ENCODE peak calls at places on chromosomes 2 and 18, in five cellular contexts. D, G, R, C and O are unnamed samples.

GRCh38 chr2:69631402-69631801 is 12.1 kb downstream of the AAK1 start:
- DNase-seq in D (no peak), G (no peak), R (no peak), C (no peak), O (no peak)

GRCh38 chr2:211367711-211368110 is 811.3 kb downstream of the CPS1 start:
- DNase-seq in D (no peak), G (peak), R (no peak), C (no peak), O (no peak)

GRCh38 chr18:29711931-29712330 is 1330.6 kb downstream of the DSC3 start:
- DNase-seq in D (no peak), G (no peak), R (no peak), C (no peak), O (no peak)

GRCh38 chr2:160407393-160408204 is 86.0 kb downstream of the RBMS1 start:
- DNase-seq in D (peak), G (peak), R (peak), C (no peak), O (peak)

GRCh38 chr18:63331105-63331504 is 11.5 kb upstream of the BCL2 start:
- DNase-seq in D (no peak), G (no peak), R (no peak), C (no peak), O (no peak)

GRCh38 chr2:70440621-70441020 is 113.0 kb downstream of the TGFA start:
- DNase-seq in D (no peak), G (no peak), R (peak), C (no peak), O (no peak)

GRCh38 chr2:146417942-146418341 is 1426.9 kb upstream of the ACVR2A start:
- DNase-seq in D (no peak), G (no peak), R (no peak), C (no peak), O (no peak)

GRCh38 chr18:2536063-2536462 is 35.2 kb downstream of the METTL4 start:
- DNase-seq in D (no peak), G (peak), R (no peak), C (no peak), O (no peak)

GRCh38 chr2:59935005-59935404 is 618.4 kb downstream of the BCL11A start:
- DNase-seq in D (no peak), G (no peak), R (no peak), C (no peak), O (no peak)

GRCh38 chr2:52710810-52711618 is 1056.6 kb upstream of the CHAC2 start:
- DNase-seq in D (no peak), G (no peak), R (no peak), C (no peak), O (no peak)

GRCh38 chr2:110674620-110675555 is 3.0 kb downstream of the BUB1 start:
- DNase-seq in D (no peak), G (peak), R (no peak), C (peak), O (peak)

GRCh38 chr2:101704046-101704466 is 6.5 kb downstream of the MAP4K4 start:
- DNase-seq in D (no peak), G (peak), R (peak), C (no peak), O (peak)

GRCh38 chr18:65750421-65751144 is at the start of gene CDH7:
- DNase-seq in D (no peak), G (peak), R (no peak), C (no peak), O (peak)

GRCh38 chr2:52264488-52264887 is 1232.6 kb upstream of the NRXN1 start:
- DNase-seq in D (no peak), G (no peak), R (no peak), C (no peak), O (no peak)

GRCh38 chr2:86079981-86080911 is 25.4 kb downstream of the POLR1A start:
- DNase-seq in D (peak), G (peak), R (peak), C (peak), O (peak)

GRCh38 chr2:47485751-47486300 is 82.9 kb downstream of the MSH2 start:
- DNase-seq in D (no peak), G (peak), R (no peak), C (no peak), O (no peak)

GRCh38 chr2:237403024-237403882 is 10.7 kb downstream of the COL6A3 start:
- DNase-seq in D (no peak), G (peak), R (no peak), C (no peak), O (no peak)

GRCh38 chr18:42339324-42339723 is 384.3 kb downstream of the PIK3C3 start:
- DNase-seq in D (peak), G (peak), R (no peak), C (no peak), O (peak)

GRCh38 chr18:21851327-21851961 is 110.9 kb downstream of the MIB1 start:
- DNase-seq in D (no peak), G (no peak), R (no peak), C (no peak), O (peak)

GRCh38 chr2:229174794-229175529 is 96.1 kb downstream of the PID1 start:
- DNase-seq in D (no peak), G (peak), R (no peak), C (no peak), O (no peak)

GRCh38 chr2:217839073-217839749 is 163.6 kb downstream of the TNS1 start:
- DNase-seq in D (no peak), G (no peak), R (no peak), C (no peak), O (no peak)

GRCh38 chr18:61833978-61834377 is 58.8 kb downstream of the RNF152 start:
- DNase-seq in D (no peak), G (peak), R (no peak), C (no peak), O (no peak)

GRCh38 chr2:190408538-190409271 is 550 bp downstream of the MFSD6 start:
- DNase-seq in D (no peak), G (peak), R (peak), C (no peak), O (peak)

GRCh38 chr2:187869195-187869594 is 315.0 kb upstream of the TFPI start:
- DNase-seq in D (no peak), G (no peak), R (no peak), C (no peak), O (no peak)

GRCh38 chr2:172113617-172114016 is 10.9 kb upstream of the DLX2 start:
- DNase-seq in D (peak), G (peak), R (no peak), C (no peak), O (no peak)
- TF ChIP-seq CTCF in D (peak), G (no peak), R (peak), C (no peak), O (peak)

GRCh38 chr2:219443016-219443696 is 8.5 kb downstream of the SPEG start:
- DNase-seq in D (no peak), G (no peak), R (no peak), C (no peak), O (no peak)

GRCh38 chr2:219443697-219444023 is 9.0 kb downstream of the SPEG start:
- DNase-seq in D (no peak), G (no peak), R (no peak), C (no peak), O (no peak)

GRCh38 chr2:219440388-219441256 is 6.0 kb downstream of the SPEG start:
- DNase-seq in D (no peak), G (peak), R (no peak), C (no peak), O (no peak)

GRCh38 chr2:219442206-219443015 is 7.8 kb downstream of the SPEG start:
- DNase-seq in D (no peak), G (no peak), R (no peak), C (no peak), O (no peak)

DNA sequence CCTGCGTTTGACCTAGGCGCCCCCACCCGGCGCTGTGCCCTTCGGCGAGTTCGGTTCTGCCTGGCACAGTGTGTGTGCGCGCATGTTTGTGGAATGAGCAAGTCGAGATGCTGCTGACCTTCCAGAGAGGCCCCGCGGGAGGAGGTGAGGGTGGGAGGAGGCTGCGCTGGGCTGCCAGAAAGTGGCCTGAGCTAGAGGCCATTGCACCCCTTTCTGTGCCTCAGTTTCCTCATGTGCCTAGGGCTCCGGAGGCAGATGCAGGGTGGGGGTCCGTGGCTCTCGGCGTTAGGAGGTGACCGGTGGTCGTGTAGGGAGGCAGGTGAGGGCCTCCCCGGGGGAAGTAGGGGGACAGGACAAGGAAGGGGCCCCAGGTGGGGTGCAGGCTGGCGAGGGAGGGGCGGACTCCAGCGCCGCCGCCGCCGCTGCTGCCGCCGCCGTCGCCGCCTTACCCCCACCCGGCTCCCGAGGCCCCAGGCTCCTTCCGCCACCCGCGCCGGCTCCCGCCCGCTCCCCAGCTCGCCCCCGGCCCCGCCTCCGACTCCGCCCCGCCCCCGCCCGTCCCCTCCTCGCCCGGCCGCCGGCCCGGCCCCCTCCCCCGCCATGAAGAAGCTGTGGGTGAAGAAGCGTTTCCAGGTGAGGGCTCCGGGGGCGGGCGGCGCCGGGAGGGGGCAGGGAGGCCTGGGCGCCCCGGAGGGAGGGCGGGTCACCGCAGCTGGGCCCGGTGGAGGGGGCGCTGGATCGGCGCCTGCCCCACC is 7.0 kb downstream of the SPEG start:
- DNase-seq in D (no peak), G (peak), R (peak), C (no peak), O (peak)
- TF ChIP-seq EZH2 in D (no peak), G (peak), R (no peak), C (no peak), O (no peak)

DNA sequence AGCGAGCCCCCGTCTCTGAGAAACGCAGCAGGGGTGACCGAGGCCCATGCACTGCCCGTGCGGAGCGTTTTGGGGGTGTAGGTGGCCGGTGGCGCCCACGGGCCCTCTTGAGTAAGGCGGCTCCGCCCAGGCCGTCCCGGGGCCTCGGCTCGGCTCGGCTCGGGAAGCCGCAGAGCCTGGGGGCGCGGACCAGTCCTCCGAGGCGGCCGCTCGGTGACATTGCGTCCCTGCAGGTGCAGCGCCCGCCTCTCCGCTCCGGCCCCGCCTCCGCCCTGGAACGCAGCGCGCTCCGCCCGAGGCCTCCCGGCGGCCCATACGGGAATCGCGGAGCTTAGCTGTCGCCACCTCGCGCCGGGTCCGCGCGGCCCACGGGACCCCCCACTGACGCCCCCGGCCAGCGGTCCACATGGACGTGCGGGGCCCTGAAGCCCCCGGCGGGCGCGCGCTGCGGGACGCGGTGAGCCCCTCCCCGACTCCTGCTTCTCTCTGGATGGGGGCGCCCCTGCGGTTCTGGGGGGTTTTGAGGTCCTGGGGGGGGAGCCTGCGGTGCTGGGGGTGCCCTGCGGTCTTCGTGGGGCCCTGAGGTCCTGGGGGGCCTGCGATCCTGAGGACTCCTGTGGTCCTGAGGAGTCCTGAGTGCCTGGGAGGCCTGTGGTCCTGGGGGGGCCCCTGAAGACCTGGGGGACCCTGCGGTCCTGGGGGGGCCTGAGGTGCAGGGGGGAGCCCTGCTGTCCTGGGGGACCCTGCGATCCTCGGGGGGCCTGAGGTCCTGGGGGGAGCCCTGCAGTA is at the start of gene HSBP1L1:
- DNase-seq in D (peak), G (peak), R (no peak), C (no peak), O (peak)
- TF ChIP-seq CTCF in D (peak), G (peak), R (no peak), C (no peak), O (peak)

GRCh38 chr2:100107911-100108647 is 34.3 kb downstream of the AFF3 start:
- DNase-seq in D (no peak), G (no peak), R (no peak), C (no peak), O (no peak)

GRCh38 chr2:100106460-100106859 is 35.9 kb downstream of the AFF3 start:
- DNase-seq in D (no peak), G (peak), R (no peak), C (no peak), O (peak)

GRCh38 chr2:100107440-100107839 is 35.0 kb downstream of the AFF3 start:
- DNase-seq in D (no peak), G (no peak), R (no peak), C (no peak), O (no peak)

GRCh38 chr2:100105678-100106054 is 36.7 kb downstream of the AFF3 start:
- DNase-seq in D (no peak), G (peak), R (no peak), C (no peak), O (no peak)

GRCh38 chr2:100104718-100105677 is 37.4 kb downstream of the AFF3 start:
- DNase-seq in D (no peak), G (peak), R (peak), C (no peak), O (peak)
- TF ChIP-seq EZH2 in D (peak), G (peak), R (no peak), C (peak), O (peak)

DNA sequence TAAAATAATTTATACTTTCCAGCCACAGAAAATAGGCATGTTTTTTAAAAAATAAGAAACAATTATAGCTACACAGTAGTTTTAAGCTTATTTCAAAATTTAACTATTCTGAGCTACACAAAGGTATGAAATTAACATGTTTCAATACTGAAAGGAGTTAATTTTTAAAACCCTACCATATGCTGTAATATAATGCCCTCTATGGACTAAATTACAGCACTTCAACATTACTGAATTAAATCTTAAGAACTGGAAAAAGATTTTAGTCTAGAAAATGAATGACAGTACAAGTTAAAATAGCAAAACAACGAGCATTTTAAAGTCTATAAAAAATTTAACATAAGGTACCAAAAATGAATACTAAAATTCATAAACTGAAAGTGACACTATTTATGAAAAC is 36.3 kb downstream of the RTN4 start:
- DNase-seq in D (no peak), G (no peak), R (no peak), C (no peak), O (no peak)
- TF ChIP-seq CTCF in D (no peak), G (no peak), R (peak), C (no peak), O (peak)

GRCh38 chr2:118834440-118834810 is 13.0 kb downstream of the EN1 start:
- DNase-seq in D (no peak), G (no peak), R (no peak), C (no peak), O (no peak)

GRCh38 chr2:118832791-118833715 is 14.4 kb downstream of the EN1 start:
- DNase-seq in D (no peak), G (no peak), R (no peak), C (no peak), O (no peak)

GRCh38 chr2:118832071-118832790 is 15.2 kb downstream of the EN1 start:
- DNase-seq in D (no peak), G (no peak), R (no peak), C (no peak), O (no peak)

GRCh38 chr2:118834901-118835738 is 12.3 kb downstream of the EN1 start:
- DNase-seq in D (no peak), G (no peak), R (no peak), C (no peak), O (no peak)

GRCh38 chr2:118833716-118834439 is 13.6 kb downstream of the EN1 start:
- DNase-seq in D (no peak), G (no peak), R (no peak), C (no peak), O (no peak)
- TF ChIP-seq EZH2 in D (no peak), G (no peak), R (no peak), C (no peak), O (no peak)

GRCh38 chr18:48777737-48778111 is 173.0 kb downstream of the SMAD7 start:
- DNase-seq in D (peak), G (peak), R (no peak), C (no peak), O (peak)
- TF ChIP-seq CTCF in D (peak), G (no peak), R (peak), C (no peak), O (peak)